ENCODE peak calls at places on chromosomes 12 and 14, in nine cellular contexts. O is AG09309; Z is omental fat pad; S is mucosa of descending colon; D is cardiac fibroblast; G is GM10248; W is NB4; X is CD8-positive, alpha-beta T cell; H is pancreas. C is an unnamed sample.

GRCh38 chr12:108260969-108261368 is 78.1 kb downstream of the CMKLR1 start:
- DNase-seq in X (no peak), Z (no peak), H (no peak), W (no peak), O (no peak), G (no peak), D (no peak), S (no peak), C (no peak)

GRCh38 chr12:73902270-73902669 is 635.4 kb upstream of the ATXN7L3B start:
- DNase-seq in X (no peak), O (no peak), W (no peak), G (no peak), H (no peak), S (no peak), D (no peak), Z (no peak), C (no peak)

GRCh38 chr14:50545618-50546017 is 13.2 kb upstream of the MAP4K5 start:
- DNase-seq in G (no peak), X (no peak), S (no peak), Z (no peak), D (no peak), W (no peak), H (peak; percentile 34), O (no peak), C (no peak)

GRCh38 chr12:4483885-4484823 is 38.5 kb upstream of the FGF6 start:
- DNase-seq in X (no peak), H (peak; percentile 11), D (peak; percentile 18), Z (no peak), G (no peak), O (no peak), S (no peak), W (peak; percentile 18), C (no peak)

GRCh38 chr12:112178796-112179195 is 53.4 kb downstream of the TRAFD1 start:
- DNase-seq in O (no peak), G (no peak), D (no peak), W (no peak), H (no peak), Z (no peak), X (no peak), S (no peak), C (no peak)

GRCh38 chr12:6754406-6754805 is 1.5 kb upstream of the MLF2 start:
- DNase-seq in X (no peak), H (no peak), D (no peak), Z (no peak), S (no peak), G (no peak), O (no peak), W (no peak), C (no peak)

GRCh38 chr12:76346798-76347420 is 1.3 kb downstream of the BBS10 start:
- DNase-seq in X (no peak), Z (no peak), D (peak; percentile 81), S (peak; percentile 7), W (peak; percentile 69), G (peak; percentile 32), H (no peak), O (no peak), C (no peak)

GRCh38 chr14:59085207-59085739 is 103.2 kb upstream of the DAAM1 start:
- DNase-seq in X (no peak), H (no peak), W (no peak), O (no peak), Z (no peak), G (no peak), D (no peak), S (no peak), C (no peak)

GRCh38 chr12:6391013-6391412 is 7.1 kb downstream of the LTBR start:
- DNase-seq in X (no peak), S (no peak), O (no peak), Z (no peak), H (no peak), G (no peak), W (no peak), D (no peak), C (no peak)

GRCh38 chr12:67789266-67789665 is 140.7 kb downstream of the DYRK2 start:
- DNase-seq in W (no peak), Z (no peak), X (no peak), S (no peak), H (no peak), O (no peak), G (no peak), D (no peak), C (no peak)

GRCh38 chr12:67786086-67786485 is 137.5 kb downstream of the DYRK2 start:
- DNase-seq in H (no peak), O (no peak), S (no peak), Z (no peak), W (no peak), D (no peak), X (no peak), G (no peak), C (no peak)

GRCh38 chr12:67784831-67785230 is 136.3 kb downstream of the DYRK2 start:
- DNase-seq in D (no peak), X (no peak), Z (no peak), W (no peak), G (no peak), S (no peak), O (no peak), H (no peak), C (no peak)

GRCh38 chr12:67790660-67791059 is 142.1 kb downstream of the DYRK2 start:
- DNase-seq in W (no peak), G (no peak), D (no peak), X (no peak), Z (no peak), H (no peak), S (no peak), O (no peak), C (no peak)

DNA sequence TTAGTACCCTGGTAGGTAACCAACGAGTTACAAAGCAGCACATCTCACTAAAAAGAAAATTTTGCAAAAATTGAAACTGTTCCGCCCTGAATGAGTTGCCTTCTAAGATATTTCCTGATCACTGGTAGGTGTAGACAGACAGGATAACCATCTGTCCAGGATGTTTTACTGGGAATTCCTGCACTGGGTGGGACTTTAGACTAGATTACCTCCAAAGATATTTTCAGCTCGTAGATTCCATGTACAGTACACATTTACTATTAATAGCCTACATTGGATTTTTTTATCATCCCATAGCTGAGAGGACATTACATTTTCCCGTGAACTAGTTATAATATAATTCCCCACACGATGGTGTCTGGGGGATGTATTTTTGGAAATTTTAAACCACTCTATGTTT is 139.6 kb downstream of the DYRK2 start:
- DNase-seq in D (no peak), X (no peak), W (no peak), Z (no peak), O (no peak), S (peak; percentile 27), H (no peak), G (no peak), C (no peak)
- TF ChIP-seq CTCF in D (no peak), X (no peak), W (no peak), Z (no peak), O (no peak), S (no peak), H (no peak), G (no peak), C (no peak)

DNA sequence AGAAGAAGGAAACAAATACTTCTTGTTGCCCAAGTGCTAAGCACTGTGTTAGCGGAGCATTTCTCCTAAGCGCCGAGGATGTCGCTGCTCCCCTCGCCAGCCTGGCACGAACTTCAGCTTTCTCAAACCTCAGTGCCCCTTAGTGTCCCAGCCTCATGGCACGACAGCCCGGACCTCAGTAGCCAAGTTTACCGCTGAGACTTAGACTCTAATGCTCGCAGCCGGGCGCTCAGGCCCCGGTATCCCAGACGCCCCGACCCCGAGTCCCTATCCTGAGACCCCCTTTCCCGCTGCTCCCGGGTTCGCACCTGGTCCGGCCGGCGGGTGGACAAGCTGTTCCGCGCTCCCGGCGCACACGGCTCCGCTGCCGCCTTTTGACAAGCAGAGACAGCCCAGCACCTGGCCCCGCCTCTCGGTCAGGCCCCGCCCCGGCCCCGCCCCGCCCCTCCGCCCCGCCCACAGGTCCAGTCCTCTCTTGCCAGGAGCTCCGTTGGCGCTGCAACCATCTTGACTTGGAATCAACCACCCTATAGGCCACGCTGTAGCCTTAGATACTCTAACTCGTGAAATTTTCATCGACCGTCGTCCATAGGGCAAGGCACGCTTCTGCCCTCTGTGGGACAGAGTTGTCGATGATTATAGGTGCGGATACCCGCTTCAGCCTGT is at the start of gene VDR:
- DNase-seq in D (peak; percentile 72), S (peak; percentile 90), H (peak; percentile 81), W (peak; percentile 91), O (no peak), G (peak; percentile 92), Z (peak; percentile 55), X (peak; percentile 65), C (peak; percentile 50)
- TF ChIP-seq CTCF in D (peak; percentile 26), S (no peak), H (no peak), W (peak; percentile 42), O (peak; percentile 30), G (peak; percentile 19), Z (no peak), X (no peak), C (no peak)

GRCh38 chr14:97219356-97220017 is 422.3 kb downstream of the VRK1 start:
- DNase-seq in Z (no peak), S (no peak), X (no peak), D (no peak), G (no peak), O (no peak), W (no peak), H (no peak), C (no peak)
- TF ChIP-seq CTCF in Z (no peak), S (no peak), X (no peak), D (no peak), G (no peak), O (no peak), W (no peak), H (no peak), C (no peak)

GRCh38 chr12:129080413-129080812 is 227.1 kb downstream of the GLT1D1 start:
- DNase-seq in W (no peak), S (no peak), O (no peak), Z (no peak), G (no peak), X (no peak), H (no peak), D (no peak), C (no peak)
- TF ChIP-seq CTCF in W (no peak), S (no peak), O (no peak), Z (no peak), G (no peak), X (no peak), H (no peak), D (no peak), C (no peak)